ENCODE peak calls at places on chromosomes 1 and 21, in ten cellular contexts. O is HCT116, P is body of pancreas, M is upper lobe of left lung, T is right lobe of liver, Y is GM12878, N is heart left ventricle, Q is HepG2, F is A549, B is gastrocnemius medialis. L is an unnamed sample.

GRCh38 chr1:171738921-171739320 is 2.9 kb downstream of the VAMP4 start:
- ATAC-seq in O (no peak), P (no peak), M (no peak), T (no peak), Y (no peak), N (no peak), Q (no peak), F (no peak), B (no peak), L (no peak)

GRCh38 chr1:167467126-167467725 is 51.1 kb downstream of the CD247 start:
- ATAC-seq in O (no peak), P (no peak), M (no peak), T (no peak), Y (no peak), N (no peak), Q (peak; percentile 82), F (peak; percentile 88), B (no peak), L (no peak)

GRCh38 chr1:53902235-53902920 is 8.4 kb downstream of the DIO1 start:
- ATAC-seq in O (no peak), P (no peak), M (no peak), T (no peak), Y (no peak), N (no peak), Q (peak; percentile 41), F (no peak), B (no peak), L (no peak)

GRCh38 chr1:12521096-12521495 is 96.9 kb downstream of the DHRS3 start:
- ATAC-seq in O (no peak), P (no peak), M (no peak), T (no peak), Y (no peak), N (no peak), Q (no peak), F (no peak), B (no peak), L (no peak)

GRCh38 chr1:116411784-116412479 is 38.9 kb downstream of the ATP1A1 start:
- ATAC-seq in O (no peak), P (peak; percentile 36), M (no peak), T (peak; percentile 82), Y (no peak), N (no peak), Q (peak; percentile 93), F (no peak), B (no peak), L (no peak)

GRCh38 chr1:232398823-232399222 is 231.1 kb downstream of the SIPA1L2 start:
- ATAC-seq in O (no peak), P (no peak), M (no peak), T (no peak), Y (no peak), N (no peak), Q (no peak), F (no peak), B (no peak), L (no peak)

GRCh38 chr21:44582980-44583799 is 2.8 kb upstream of the KRTAP10-5 start:
- ATAC-seq in O (no peak), P (no peak), M (no peak), T (peak; percentile 57), Y (no peak), N (peak; percentile 70), Q (no peak), F (no peak), B (no peak), L (no peak)

GRCh38 chr1:4801192-4801924 is 146.9 kb downstream of the AJAP1 start:
- ATAC-seq in O (no peak), P (peak; percentile 38), M (peak; percentile 83), T (peak; percentile 24), Y (no peak), N (peak; percentile 94), Q (no peak), F (no peak), B (peak; percentile 41), L (peak; percentile 78)

GRCh38 chr1:33137800-33138199 is 44.0 kb downstream of the TRIM62 start:
- ATAC-seq in O (peak; percentile 54), P (no peak), M (peak; percentile 20), T (peak; percentile 26), Y (peak; percentile 74), N (no peak), Q (peak; percentile 59), F (peak; percentile 76), B (no peak), L (no peak)

GRCh38 chr1:84089470-84090261 is 54.4 kb upstream of the PRKACB start:
- ATAC-seq in O (peak; percentile 82), P (no peak), M (no peak), T (no peak), Y (no peak), N (no peak), Q (no peak), F (peak; percentile 70), B (no peak), L (no peak)

GRCh38 chr1:6586404-6586816 is 6.6 kb downstream of the ZBTB48 start:
- ATAC-seq in O (no peak), P (no peak), M (no peak), T (no peak), Y (no peak), N (peak; percentile 13), Q (peak; percentile 4), F (no peak), B (no peak), L (peak; percentile 31)

DNA sequence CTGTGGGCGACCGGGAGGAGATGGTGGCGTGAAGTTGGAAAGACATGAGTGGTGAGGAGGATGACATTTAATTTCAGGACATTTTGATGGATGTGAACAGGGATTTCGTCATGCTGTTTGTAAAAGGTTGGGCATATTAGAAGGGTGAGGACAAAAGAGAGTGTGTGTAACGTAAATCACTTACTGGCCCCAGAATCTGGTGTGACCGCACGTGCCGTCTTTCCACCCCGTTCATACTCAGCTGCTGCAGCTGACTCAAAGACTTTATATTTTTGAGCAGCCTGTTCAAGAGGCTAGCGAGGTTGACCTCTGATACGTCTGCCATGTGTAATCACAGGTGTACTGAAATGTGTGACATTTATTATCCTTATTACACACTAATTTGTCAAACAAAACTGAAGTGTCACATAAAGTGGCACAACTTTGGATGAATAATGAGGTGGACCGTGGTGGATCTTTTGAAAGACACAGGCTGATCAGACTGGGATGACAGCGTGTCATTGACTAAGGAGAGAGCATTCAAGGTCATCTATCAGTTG is 66.6 kb upstream of the ERRFI1 start:
- ATAC-seq in O (no peak), P (no peak), M (no peak), T (no peak), Y (no peak), N (no peak), Q (no peak), F (no peak), B (no peak), L (no peak)
- H3K4me1 ChIP-seq in O (peaks cover 95% of the 10 kb centered on the region), P (peaks cover 34% of the 10 kb centered on the region), M (peaks cover 12% of the 10 kb centered on the region), T (no peaks in the 10 kb centered on the region), Y (peaks cover 5% of the 10 kb centered on the region), N (peaks cover 5% of the 10 kb centered on the region), Q (peaks cover 84% of the 10 kb centered on the region), F (peaks cover 75% of the 10 kb centered on the region), B (peaks cover 24% of the 10 kb centered on the region), L (peaks cover 50% of the 10 kb centered on the region)

DNA sequence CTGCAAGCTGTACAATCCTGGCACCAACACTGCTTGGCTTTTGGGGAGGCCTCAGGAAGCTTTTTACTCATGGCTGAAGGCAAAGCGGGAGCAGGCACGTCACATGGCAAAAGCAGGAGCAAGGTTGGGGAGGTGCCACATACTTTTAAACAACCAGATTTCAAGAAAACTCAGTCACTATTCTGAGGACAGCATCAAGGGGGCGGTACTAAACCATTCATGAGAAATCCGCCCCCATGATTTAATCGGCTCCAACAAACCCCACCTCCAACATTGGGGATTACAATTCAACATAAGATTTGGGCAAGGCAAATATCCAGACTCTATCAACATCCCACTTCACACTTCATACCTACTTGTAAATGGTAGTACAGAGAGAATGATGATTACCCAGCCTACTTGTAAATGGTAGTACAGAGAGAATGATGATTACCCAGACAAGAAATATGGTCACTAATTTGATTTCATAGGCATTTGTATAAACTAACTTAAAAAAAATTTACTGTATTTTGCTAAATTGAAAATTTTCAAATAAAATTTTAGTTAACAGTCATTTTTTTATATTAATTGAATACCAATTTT is 24.9 kb downstream of the ATP5PF start:
- ATAC-seq in O (no peak), P (no peak), M (no peak), T (no peak), Y (no peak), N (no peak), Q (no peak), F (no peak), B (no peak), L (no peak)
- TF ChIP-seq CTCF in O (no peak), P (no peak), M (no peak), T (no peak), Y (no peak), N (no peak), Q (no peak), F (no peak), B (no peak), L (no peak)

GRCh38 chr1:234520908-234521801 is 42.2 kb upstream of the TARBP1 start:
- ATAC-seq in O (no peak), P (no peak), M (no peak), T (no peak), Y (no peak), N (no peak), Q (no peak), F (peak; percentile 20), B (no peak), L (no peak)
- TF ChIP-seq POLR2A in O (no peak), P (no peak), M (no peak), T (no peak), Y (no peak), N (no peak), Q (no peak), F (no peak), B (no peak), L (no peak)

GRCh38 chr1:31108861-31109260 is 43.3 kb upstream of the PUM1 start:
- ATAC-seq in O (no peak), P (no peak), M (no peak), T (no peak), Y (no peak), N (no peak), Q (no peak), F (no peak), B (no peak), L (no peak)

GRCh38 chr1:31101147-31101502 is 35.6 kb upstream of the PUM1 start:
- ATAC-seq in O (peak; percentile 54), P (no peak), M (no peak), T (peak; percentile 93), Y (no peak), N (peak; percentile 33), Q (peak; percentile 78), F (peak; percentile 46), B (no peak), L (no peak)

GRCh38 chr1:31102501-31102950 is 37.0 kb upstream of the PUM1 start:
- ATAC-seq in O (no peak), P (no peak), M (peak; percentile 51), T (no peak), Y (no peak), N (peak; percentile 28), Q (no peak), F (no peak), B (peak; percentile 30), L (peak; percentile 69)

GRCh38 chr1:31110846-31111245 is 45.3 kb upstream of the PUM1 start:
- ATAC-seq in O (no peak), P (no peak), M (no peak), T (peak; percentile 6), Y (no peak), N (no peak), Q (no peak), F (no peak), B (no peak), L (no peak)

DNA sequence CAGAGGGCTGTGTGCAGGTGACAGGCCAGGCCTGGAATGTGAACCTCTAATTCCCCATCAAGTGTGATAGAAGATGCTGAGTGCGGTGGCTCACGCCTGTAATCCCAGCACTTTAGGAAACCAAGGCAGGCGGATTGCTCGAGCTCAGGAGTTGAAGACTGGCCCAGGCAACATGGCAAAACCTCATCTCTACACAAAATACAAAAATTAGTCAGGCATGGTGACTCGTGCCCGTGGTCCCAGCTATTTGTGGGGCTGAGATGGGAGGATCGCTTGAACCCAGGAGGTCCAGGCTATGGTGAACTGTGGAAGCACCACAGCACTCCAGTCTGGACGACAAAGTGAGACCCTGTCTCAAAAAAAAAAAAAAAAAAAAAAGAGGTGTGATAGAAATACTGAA is 40.1 kb upstream of the PUM1 start:
- ATAC-seq in O (no peak), P (no peak), M (no peak), T (no peak), Y (no peak), N (no peak), Q (no peak), F (no peak), B (no peak), L (no peak)
- H3K4me1 ChIP-seq in O (no peaks in the 10 kb centered on the region), P (peaks cover 4% of the 10 kb centered on the region), M (peaks cover 18% of the 10 kb centered on the region), T (no peaks in the 10 kb centered on the region), Y (no peaks in the 10 kb centered on the region), N (no peaks in the 10 kb centered on the region), Q (peaks cover 23% of the 10 kb centered on the region), F (peaks cover 14% of the 10 kb centered on the region), B (peaks cover 14% of the 10 kb centered on the region), L (no peaks in the 10 kb centered on the region)